ENCODE peak calls at places on chromosomes 2 and 18, in ten cellular contexts. One of them, this sample, is unnamed.

GRCh38 chr18:54127759-54128378 is 96.6 kb downstream of the MBD2 start:
- DNase-seq in GM03348: peak
- DNase-seq in HTR-8/SVneo: peak
- DNase-seq in esophagus muscularis mucosa: no peak
- DNase-seq in NCI-H69: peak
- DNase-seq in tibial artery: no peak
- DNase-seq in H7: peak
- DNase-seq in nephron progenitor cell: peak
- DNase-seq in GM10248: peak
- DNase-seq in putamen: peak
- DNase-seq in this sample: peak

GRCh38 chr2:176174850-176175728 is 13.4 kb upstream of the HOXD1 start:
- DNase-seq in GM10248: peak
- DNase-seq in tibial artery: no peak
- DNase-seq in nephron progenitor cell: peak
- DNase-seq in esophagus muscularis mucosa: no peak
- DNase-seq in GM03348: no peak
- DNase-seq in putamen: peak
- DNase-seq in H7: peak
- DNase-seq in HTR-8/SVneo: no peak
- DNase-seq in NCI-H69: peak
- DNase-seq in this sample: peak

GRCh38 chr2:71534201-71534600 is 80.8 kb downstream of the DYSF start:
- DNase-seq in putamen: no peak
- DNase-seq in H7: no peak
- DNase-seq in GM03348: no peak
- DNase-seq in HTR-8/SVneo: no peak
- DNase-seq in NCI-H69: no peak
- DNase-seq in tibial artery: no peak
- DNase-seq in nephron progenitor cell: no peak
- DNase-seq in GM10248: no peak
- DNase-seq in esophagus muscularis mucosa: no peak
- DNase-seq in this sample: no peak

GRCh38 chr2:184304006-184304405 is 294.3 kb upstream of the ZNF804A start:
- DNase-seq in NCI-H69: no peak
- DNase-seq in GM10248: no peak
- DNase-seq in tibial artery: no peak
- DNase-seq in GM03348: no peak
- DNase-seq in nephron progenitor cell: no peak
- DNase-seq in HTR-8/SVneo: no peak
- DNase-seq in putamen: no peak
- DNase-seq in esophagus muscularis mucosa: no peak
- DNase-seq in H7: no peak
- DNase-seq in this sample: no peak

GRCh38 chr2:23548143-23548769 is 163.3 kb downstream of the KLHL29 start:
- DNase-seq in GM10248: no peak
- DNase-seq in nephron progenitor cell: no peak
- DNase-seq in esophagus muscularis mucosa: no peak
- DNase-seq in NCI-H69: peak
- DNase-seq in HTR-8/SVneo: no peak
- DNase-seq in tibial artery: no peak
- DNase-seq in H7: no peak
- DNase-seq in GM03348: no peak
- DNase-seq in putamen: no peak
- DNase-seq in this sample: no peak

GRCh38 chr18:52897611-52898010 is 557.6 kb downstream of the DCC start:
- DNase-seq in GM10248: no peak
- DNase-seq in HTR-8/SVneo: no peak
- DNase-seq in putamen: no peak
- DNase-seq in tibial artery: no peak
- DNase-seq in NCI-H69: no peak
- DNase-seq in esophagus muscularis mucosa: no peak
- DNase-seq in GM03348: no peak
- DNase-seq in H7: no peak
- DNase-seq in nephron progenitor cell: no peak
- DNase-seq in this sample: no peak

GRCh38 chr2:191050640-191050987 is 36.6 kb upstream of the STAT1 start:
- DNase-seq in tibial artery: peak
- DNase-seq in esophagus muscularis mucosa: no peak
- DNase-seq in putamen: no peak
- DNase-seq in GM03348: peak
- DNase-seq in GM10248: no peak
- DNase-seq in H7: no peak
- DNase-seq in nephron progenitor cell: no peak
- DNase-seq in HTR-8/SVneo: peak
- DNase-seq in NCI-H69: no peak
- DNase-seq in this sample: no peak

GRCh38 chr18:79732721-79733025 is 53.1 kb downstream of the CTDP1 start:
- DNase-seq in tibial artery: no peak
- DNase-seq in esophagus muscularis mucosa: no peak
- DNase-seq in nephron progenitor cell: no peak
- DNase-seq in putamen: no peak
- DNase-seq in NCI-H69: no peak
- DNase-seq in GM03348: no peak
- DNase-seq in H7: no peak
- DNase-seq in HTR-8/SVneo: no peak
- DNase-seq in GM10248: no peak
- DNase-seq in this sample: no peak

GRCh38 chr2:214019973-214020345 is 390.9 kb upstream of the VWC2L start:
- DNase-seq in putamen: no peak
- DNase-seq in NCI-H69: no peak
- DNase-seq in GM03348: no peak
- DNase-seq in tibial artery: no peak
- DNase-seq in esophagus muscularis mucosa: no peak
- DNase-seq in HTR-8/SVneo: no peak
- DNase-seq in GM10248: no peak
- DNase-seq in H7: no peak
- DNase-seq in nephron progenitor cell: no peak
- DNase-seq in this sample: no peak

GRCh38 chr2:179612108-179612507 is 249.3 kb downstream of the ZNF385B start:
- DNase-seq in GM10248: no peak
- DNase-seq in H7: no peak
- DNase-seq in GM03348: peak
- DNase-seq in tibial artery: no peak
- DNase-seq in HTR-8/SVneo: no peak
- DNase-seq in esophagus muscularis mucosa: no peak
- DNase-seq in NCI-H69: no peak
- DNase-seq in putamen: no peak
- DNase-seq in nephron progenitor cell: no peak
- DNase-seq in this sample: no peak

GRCh38 chr2:181300600-181301291 is 156.4 kb upstream of the ITGA4 start:
- DNase-seq in NCI-H69: no peak
- DNase-seq in GM10248: no peak
- DNase-seq in esophagus muscularis mucosa: no peak
- DNase-seq in tibial artery: no peak
- DNase-seq in nephron progenitor cell: no peak
- DNase-seq in HTR-8/SVneo: no peak
- DNase-seq in H7: no peak
- DNase-seq in putamen: no peak
- DNase-seq in GM03348: no peak
- DNase-seq in this sample: no peak

GRCh38 chr2:235055891-235056516 is 104.2 kb downstream of the SH3BP4 start:
- DNase-seq in H7: peak
- DNase-seq in esophagus muscularis mucosa: no peak
- DNase-seq in putamen: no peak
- DNase-seq in nephron progenitor cell: no peak
- DNase-seq in tibial artery: no peak
- DNase-seq in NCI-H69: peak
- DNase-seq in GM10248: no peak
- DNase-seq in HTR-8/SVneo: peak
- DNase-seq in GM03348: peak
- DNase-seq in this sample: no peak

GRCh38 chr2:205352593-205352992 is 329.7 kb upstream of the NRP2 start:
- DNase-seq in GM10248: no peak
- DNase-seq in nephron progenitor cell: no peak
- DNase-seq in NCI-H69: no peak
- DNase-seq in H7: no peak
- DNase-seq in tibial artery: no peak
- DNase-seq in GM03348: peak
- DNase-seq in esophagus muscularis mucosa: no peak
- DNase-seq in putamen: no peak
- DNase-seq in HTR-8/SVneo: peak
- DNase-seq in this sample: no peak

GRCh38 chr2:55268288-55268906 is 634 bp downstream of the MTIF2 start:
- DNase-seq in tibial artery: no peak
- DNase-seq in GM10248: peak
- DNase-seq in HTR-8/SVneo: no peak
- DNase-seq in putamen: no peak
- DNase-seq in esophagus muscularis mucosa: no peak
- DNase-seq in nephron progenitor cell: no peak
- DNase-seq in H7: no peak
- DNase-seq in GM03348: peak
- DNase-seq in NCI-H69: peak
- DNase-seq in this sample: no peak

GRCh38 chr18:63506336-63506646 is 29.5 kb downstream of the SERPINB5 start:
- DNase-seq in GM10248: no peak
- DNase-seq in nephron progenitor cell: no peak
- DNase-seq in esophagus muscularis mucosa: no peak
- DNase-seq in tibial artery: no peak
- DNase-seq in HTR-8/SVneo: no peak
- DNase-seq in putamen: no peak
- DNase-seq in GM03348: no peak
- DNase-seq in NCI-H69: no peak
- DNase-seq in H7: no peak
- DNase-seq in this sample: no peak

GRCh38 chr2:172196768-172197322 is 94.1 kb upstream of the DLX2 start:
- DNase-seq in nephron progenitor cell: no peak
- DNase-seq in GM10248: no peak
- DNase-seq in GM03348: peak
- DNase-seq in HTR-8/SVneo: no peak
- DNase-seq in esophagus muscularis mucosa: no peak
- DNase-seq in putamen: no peak
- DNase-seq in NCI-H69: no peak
- DNase-seq in tibial artery: no peak
- DNase-seq in H7: no peak
- DNase-seq in this sample: no peak

GRCh38 chr18:32208012-32208411 is 18.2 kb downstream of the MEP1B start:
- DNase-seq in GM10248: no peak
- DNase-seq in HTR-8/SVneo: no peak
- DNase-seq in esophagus muscularis mucosa: no peak
- DNase-seq in tibial artery: no peak
- DNase-seq in putamen: no peak
- DNase-seq in nephron progenitor cell: no peak
- DNase-seq in GM03348: no peak
- DNase-seq in H7: no peak
- DNase-seq in NCI-H69: peak
- DNase-seq in this sample: no peak

GRCh38 chr2:224584111-224584764 is 925 bp downstream of the CUL3 start:
- DNase-seq in tibial artery: peak
- DNase-seq in nephron progenitor cell: peak
- DNase-seq in H7: peak
- DNase-seq in esophagus muscularis mucosa: no peak
- DNase-seq in putamen: peak
- DNase-seq in GM10248: peak
- DNase-seq in NCI-H69: peak
- DNase-seq in GM03348: peak
- DNase-seq in HTR-8/SVneo: no peak
- DNase-seq in this sample: peak

GRCh38 chr2:39411186-39411944 is 25.7 kb downstream of the MAP4K3 start:
- DNase-seq in HTR-8/SVneo: peak
- DNase-seq in esophagus muscularis mucosa: no peak
- DNase-seq in tibial artery: no peak
- DNase-seq in NCI-H69: no peak
- DNase-seq in H7: no peak
- DNase-seq in GM10248: no peak
- DNase-seq in GM03348: peak
- DNase-seq in nephron progenitor cell: no peak
- DNase-seq in putamen: no peak
- DNase-seq in this sample: no peak

GRCh38 chr2:26616032-26616863 is 24.9 kb downstream of the CIB4 start:
- DNase-seq in nephron progenitor cell: no peak
- DNase-seq in GM10248: no peak
- DNase-seq in H7: no peak
- DNase-seq in HTR-8/SVneo: no peak
- DNase-seq in putamen: no peak
- DNase-seq in esophagus muscularis mucosa: no peak
- DNase-seq in tibial artery: no peak
- DNase-seq in NCI-H69: no peak
- DNase-seq in GM03348: no peak
- DNase-seq in this sample: no peak

GRCh38 chr2:10721344-10722251 is at the start of gene ATP6V1C2:
- DNase-seq in HTR-8/SVneo: no peak
- DNase-seq in GM03348: peak
- DNase-seq in putamen: no peak
- DNase-seq in H7: peak
- DNase-seq in tibial artery: no peak
- DNase-seq in esophagus muscularis mucosa: no peak
- DNase-seq in GM10248: peak
- DNase-seq in NCI-H69: peak
- DNase-seq in nephron progenitor cell: peak
- DNase-seq in this sample: no peak

GRCh38 chr18:51160646-51161045 is 36.8 kb downstream of the MEX3C start:
- DNase-seq in putamen: no peak
- DNase-seq in nephron progenitor cell: no peak
- DNase-seq in esophagus muscularis mucosa: no peak
- DNase-seq in HTR-8/SVneo: no peak
- DNase-seq in H7: no peak
- DNase-seq in tibial artery: no peak
- DNase-seq in NCI-H69: no peak
- DNase-seq in GM03348: no peak
- DNase-seq in GM10248: no peak
- DNase-seq in this sample: no peak

GRCh38 chr2:129901754-129902415 is 77.6 kb upstream of the RAB6C start:
- DNase-seq in nephron progenitor cell: no peak
- DNase-seq in tibial artery: no peak
- DNase-seq in GM10248: no peak
- DNase-seq in GM03348: no peak
- DNase-seq in HTR-8/SVneo: no peak
- DNase-seq in NCI-H69: no peak
- DNase-seq in putamen: no peak
- DNase-seq in esophagus muscularis mucosa: peak
- DNase-seq in H7: peak
- DNase-seq in this sample: no peak

GRCh38 chr18:77980275-77980674 is 730.6 kb downstream of the GALR1 start:
- DNase-seq in putamen: no peak
- DNase-seq in GM03348: no peak
- DNase-seq in nephron progenitor cell: no peak
- DNase-seq in tibial artery: no peak
- DNase-seq in esophagus muscularis mucosa: no peak
- DNase-seq in NCI-H69: no peak
- DNase-seq in HTR-8/SVneo: no peak
- DNase-seq in H7: no peak
- DNase-seq in GM10248: no peak
- DNase-seq in this sample: no peak

GRCh38 chr2:12314119-12314735 is 402.5 kb upstream of the TRIB2 start:
- DNase-seq in HTR-8/SVneo: no peak
- DNase-seq in putamen: no peak
- DNase-seq in nephron progenitor cell: no peak
- DNase-seq in tibial artery: no peak
- DNase-seq in GM10248: no peak
- DNase-seq in GM03348: no peak
- DNase-seq in NCI-H69: no peak
- DNase-seq in esophagus muscularis mucosa: no peak
- DNase-seq in H7: peak
- DNase-seq in this sample: no peak

GRCh38 chr2:191115391-191115790 is 35.4 kb downstream of the STAT4 start:
- DNase-seq in nephron progenitor cell: no peak
- DNase-seq in HTR-8/SVneo: no peak
- DNase-seq in H7: no peak
- DNase-seq in GM03348: no peak
- DNase-seq in tibial artery: no peak
- DNase-seq in esophagus muscularis mucosa: no peak
- DNase-seq in NCI-H69: no peak
- DNase-seq in putamen: no peak
- DNase-seq in GM10248: no peak
- DNase-seq in this sample: no peak

This sample was measured in C1 segment of cervical spinal cord.